ENCODE peak calls at places on chromosome 1, in nine cellular contexts. I is WERI-Rb-1, J is RWPE2, K is right lobe of liver, Z is transverse colon, N is stomach, A is left ventricle myocardium inferior, X is body of pancreas, M is cardiac muscle cell. T is an unnamed sample.

GRCh38 chr1:111052246-111052645 is 87.6 kb downstream of the DRAM2 start:
- DNase-seq in A (no peak), X (no peak), Z (no peak), I (no peak), M (peak), K (no peak), N (no peak), J (no peak), T (no peak)

GRCh38 chr1:223198628-223198965 is 55.5 kb upstream of the TLR5 start:
- DNase-seq in K (no peak), Z (no peak), M (no peak), I (no peak), A (no peak), J (no peak), N (no peak), X (no peak), T (no peak)

GRCh38 chr1:31675761-31676160 is 28.1 kb downstream of the COL16A1 start:
- DNase-seq in A (no peak), Z (no peak), M (no peak), N (no peak), K (no peak), X (no peak), I (no peak), J (no peak), T (no peak)

GRCh38 chr1:13941315-13941714 is 241.3 kb downstream of the PRDM2 start:
- DNase-seq in M (no peak), A (no peak), X (no peak), Z (no peak), N (no peak), I (no peak), J (no peak), K (no peak), T (no peak)

GRCh38 chr1:151060241-151061011 is at the start of gene MLLT11:
- DNase-seq in J (no peak), M (peak), N (no peak), I (peak), A (peak), X (no peak), K (peak), Z (peak), T (peak)

GRCh38 chr1:25748531-25749205 is 51.3 kb upstream of the SELENON start:
- DNase-seq in J (no peak), N (peak), X (no peak), A (no peak), I (no peak), M (no peak), Z (no peak), K (no peak), T (no peak)

GRCh38 chr1:7471836-7472235 is 299.3 kb upstream of the VAMP3 start:
- DNase-seq in K (no peak), M (no peak), J (no peak), A (no peak), N (no peak), X (no peak), Z (no peak), I (no peak), T (no peak)

GRCh38 chr1:26500488-26501175 is 28.4 kb downstream of the HMGN2 start:
- DNase-seq in Z (peak), N (peak), A (peak), I (peak), M (peak), X (peak), K (peak), J (peak), T (peak)

GRCh38 chr1:100440075-100440809 is 87.9 kb downstream of the CDC14A start:
- DNase-seq in Z (peak), N (peak), M (no peak), A (no peak), J (no peak), X (no peak), I (no peak), K (no peak), T (no peak)

GRCh38 chr1:19079983-19080472 is 123.6 kb upstream of the IFFO2 start:
- DNase-seq in J (no peak), M (no peak), Z (no peak), K (no peak), A (no peak), X (peak), N (peak), I (no peak), T (no peak)

GRCh38 chr1:219639843-219640606 is 27.1 kb upstream of the ZC3H11B start:
- DNase-seq in I (no peak), A (no peak), Z (no peak), M (no peak), J (no peak), X (no peak), K (no peak), N (no peak), T (no peak)

GRCh38 chr1:30888391-30888790 is 20.2 kb downstream of the SDC3 start:
- DNase-seq in A (peak), N (no peak), I (no peak), K (no peak), Z (peak), M (peak), X (peak), J (no peak), T (peak)

GRCh38 chr1:204171751-204172178 is 5.6 kb upstream of the REN start:
- DNase-seq in M (peak), A (no peak), I (no peak), J (no peak), N (no peak), Z (no peak), K (no peak), X (no peak), T (no peak)

GRCh38 chr1:203467550-203467921 is 8.1 kb upstream of the PRELP start:
- DNase-seq in A (peak), K (peak), X (peak), N (peak), I (no peak), Z (peak), M (peak), J (no peak), T (peak)

GRCh38 chr1:225712391-225712790 is 59.5 kb upstream of the ENAH start:
- DNase-seq in A (no peak), I (no peak), K (no peak), M (peak), N (no peak), Z (no peak), J (no peak), X (no peak), T (no peak)

GRCh38 chr1:179021873-179022272 is 3.8 kb upstream of the FAM20B start:
- DNase-seq in I (no peak), M (peak), X (no peak), K (no peak), Z (no peak), N (no peak), J (no peak), A (no peak), T (peak)

DNA sequence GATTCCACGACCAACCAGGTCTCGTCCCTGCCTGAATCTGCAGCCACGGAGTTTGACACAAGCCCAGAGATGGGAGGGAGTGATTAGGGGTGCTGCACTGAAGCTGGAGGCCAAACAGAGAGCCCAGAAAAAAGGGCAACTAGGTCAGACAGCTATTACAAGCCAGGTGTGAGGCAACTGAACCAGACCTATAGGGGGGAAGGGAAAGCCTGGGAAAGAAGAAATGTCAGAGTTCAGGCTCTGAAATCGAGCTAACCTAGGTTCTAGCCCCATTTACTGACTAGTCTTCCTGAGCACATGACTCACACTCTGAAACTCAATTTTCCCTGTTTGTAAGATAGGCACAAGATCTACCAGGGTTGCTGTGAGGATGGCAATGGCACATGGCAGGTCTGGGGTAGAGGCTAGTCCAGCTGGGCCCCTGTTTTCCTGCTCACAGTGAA is 1.7 kb downstream of the DHCR24 start:
- DNase-seq in X (no peak), M (no peak), J (no peak), Z (no peak), I (no peak), K (no peak), A (no peak), N (no peak), T (no peak)
- H3K4me3 ChIP-seq in X (no peak), M (no peak), J (peak), Z (no peak), I (no peak), K (peak), A (no peak), N (peak), T (no peak)

GRCh38 chr1:243790404-243790803 is 59.6 kb downstream of the AKT3 start:
- DNase-seq in N (no peak), Z (no peak), J (no peak), K (no peak), M (peak), A (no peak), X (no peak), I (no peak), T (no peak)
- TF ChIP-seq CTCF in N (no peak), Z (no peak), J (no peak), K (no peak), M (no peak), A (no peak), X (no peak), I (no peak), T (no peak)

GRCh38 chr1:63945943-63946342 is 172.1 kb downstream of the ROR1 start:
- DNase-seq in Z (no peak), A (no peak), M (no peak), N (no peak), X (no peak), I (no peak), J (no peak), K (no peak), T (no peak)

GRCh38 chr1:63946866-63947491 is 173.2 kb downstream of the ROR1 start:
- DNase-seq in X (peak), I (no peak), A (peak), M (no peak), K (no peak), Z (peak), N (peak), J (no peak), T (no peak)

GRCh38 chr1:63951076-63951946 is 177.5 kb downstream of the ROR1 start:
- DNase-seq in A (no peak), X (no peak), M (peak), K (no peak), N (no peak), Z (no peak), J (no peak), I (no peak), T (no peak)

GRCh38 chr1:63949965-63950364 is 176.1 kb downstream of the ROR1 start:
- DNase-seq in J (no peak), A (no peak), I (no peak), N (no peak), M (peak), Z (no peak), K (no peak), X (no peak), T (no peak)

DNA sequence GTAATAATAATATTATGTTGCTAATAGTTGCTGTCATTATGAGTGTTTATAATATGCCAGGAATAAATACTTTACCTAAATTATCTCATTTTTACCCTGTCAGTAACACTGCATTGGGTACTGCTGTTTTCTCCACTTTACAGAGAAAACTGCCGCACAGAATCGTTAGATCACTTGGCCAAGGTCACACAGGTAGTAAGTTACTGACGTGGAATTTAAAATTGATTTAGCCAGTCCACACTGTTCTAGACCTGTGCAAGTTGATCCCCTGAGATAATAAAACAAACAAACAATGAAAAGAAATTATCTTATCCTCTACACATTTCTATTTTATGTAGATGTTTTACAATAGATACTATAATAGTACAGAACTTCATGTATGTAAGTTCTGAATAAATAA is 174.1 kb downstream of the ROR1 start:
- DNase-seq in K (no peak), J (no peak), M (no peak), N (no peak), A (no peak), X (no peak), Z (no peak), I (no peak), T (no peak)
- H3K27ac ChIP-seq in K (no peak), J (no peak), M (no peak), N (no peak), A (no peak), X (peak), Z (no peak), I (no peak), T (no peak)

DNA sequence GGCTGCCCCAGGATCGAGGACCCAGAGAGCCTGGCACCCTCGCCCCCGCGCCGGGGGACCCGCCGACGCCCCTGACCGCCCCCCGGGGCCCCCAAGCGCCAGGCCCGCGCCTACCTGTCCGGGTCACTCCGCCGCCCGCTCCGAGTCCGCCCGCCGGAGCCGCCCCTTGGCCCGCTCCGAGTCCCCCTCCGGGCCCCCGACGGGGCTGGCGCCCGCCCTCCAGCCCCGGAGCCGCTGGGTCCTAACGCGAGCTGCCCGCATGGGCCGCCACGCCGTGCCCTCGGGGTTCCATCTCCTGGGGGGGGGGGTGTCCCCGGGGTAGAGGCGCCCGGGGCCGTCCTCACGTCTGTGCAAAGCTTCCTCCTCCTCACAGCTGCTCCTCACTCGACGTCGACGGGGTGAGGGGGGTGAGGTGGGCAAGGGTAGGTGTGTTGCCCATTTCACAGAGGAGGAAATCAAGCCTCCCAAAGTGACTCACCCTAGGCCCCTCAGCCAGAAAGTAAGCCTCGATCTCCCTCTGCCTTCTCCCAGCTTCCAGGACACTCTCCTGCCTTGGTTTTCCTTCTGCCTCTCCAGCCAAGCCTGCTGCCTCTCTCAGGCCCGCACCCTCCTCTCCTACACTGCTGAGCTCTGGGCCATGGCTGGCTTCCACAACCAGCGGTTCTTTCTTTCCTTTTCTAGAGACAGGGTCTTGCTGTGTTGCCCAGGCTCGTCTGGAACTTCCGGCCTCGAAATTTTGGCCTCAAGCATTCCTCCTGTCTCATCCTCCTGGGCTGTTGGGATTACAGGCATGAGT is at the start of gene MFAP2:
- DNase-seq in K (no peak), I (no peak), A (no peak), J (no peak), Z (no peak), X (peak), N (no peak), M (peak), T (no peak)
- H3K4me3 ChIP-seq in K (no peak), I (peak), A (peak), J (peak), Z (peak), X (peak), N (peak), M (peak), T (no peak)

GRCh38 chr1:167220537-167221125 is at the start of gene POU2F1:
- DNase-seq in X (peak), I (peak), J (peak), A (peak), N (peak), M (peak), K (peak), Z (peak), T (peak)
- TF ChIP-seq CTCF in X (peak), I (peak), J (peak), A (peak), N (peak), M (peak), K (peak), Z (peak), T (peak)

DNA sequence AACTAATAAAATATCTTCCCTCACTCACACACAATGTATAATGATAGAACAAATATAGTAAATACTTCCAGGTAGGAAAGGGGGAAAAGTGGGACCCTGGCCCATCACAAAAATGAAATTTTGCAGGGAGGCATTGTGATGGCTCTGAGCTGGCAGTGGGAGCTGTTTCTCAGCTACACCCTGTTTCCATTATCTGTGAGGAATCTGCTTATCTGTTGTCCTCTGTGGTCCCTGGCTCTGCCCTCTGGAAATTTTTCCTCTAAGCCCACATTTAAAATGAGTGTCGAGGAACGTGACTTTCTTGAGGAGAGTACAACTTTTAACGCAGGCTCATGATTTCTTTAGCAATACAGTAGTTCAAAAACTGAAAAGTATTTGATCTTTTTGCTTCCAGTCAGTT is 5.2 kb upstream of the EEIG2 start:
- DNase-seq in Z (no peak), X (no peak), M (no peak), N (no peak), K (no peak), A (no peak), I (no peak), J (no peak), T (no peak)
- H3K27ac ChIP-seq in Z (no peak), X (no peak), M (no peak), N (no peak), K (no peak), A (no peak), I (no peak), J (no peak), T (no peak)

GRCh38 chr1:11640944-11641343 is 13.3 kb downstream of the FBXO2 start:
- DNase-seq in I (no peak), A (no peak), M (no peak), J (no peak), Z (no peak), K (no peak), N (no peak), X (no peak), T (no peak)
- H3K4me3 ChIP-seq in I (no peak), A (no peak), M (no peak), J (no peak), Z (no peak), K (no peak), N (no peak), X (no peak), T (no peak)

DNA sequence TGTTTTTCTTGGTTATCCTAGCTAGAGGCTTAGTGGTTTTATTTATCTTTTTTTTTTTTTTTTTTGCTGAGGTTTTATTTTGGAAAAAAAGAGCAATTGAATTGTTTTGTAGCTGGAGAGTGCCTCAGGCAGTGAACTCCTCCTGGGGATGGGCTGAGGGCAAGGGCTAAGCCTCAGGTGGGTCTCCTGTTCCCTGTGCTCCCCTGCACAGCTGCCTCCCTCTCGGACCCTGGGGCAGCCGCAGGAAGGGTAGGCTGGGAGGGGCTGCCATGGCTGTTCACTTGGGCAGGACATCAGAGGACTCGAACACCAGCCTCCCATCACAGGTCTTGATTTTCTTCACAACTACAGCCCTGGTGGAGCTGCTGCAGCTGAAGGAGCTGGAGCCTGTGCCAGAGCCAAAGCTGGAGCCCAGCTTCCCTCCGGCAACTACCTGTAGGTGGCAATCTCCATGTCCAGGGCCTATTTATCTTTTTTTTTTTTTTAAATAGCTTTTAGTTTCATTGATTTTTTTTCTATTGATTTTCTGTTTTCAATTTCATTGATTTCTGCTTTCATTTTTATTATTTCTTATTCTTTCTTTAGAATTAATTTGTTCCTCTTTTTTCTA is 28.9 kb downstream of the LEPR start:
- DNase-seq in K (peak), X (peak), N (no peak), A (no peak), J (no peak), I (no peak), Z (no peak), M (no peak), T (no peak)
- TF ChIP-seq CTCF in K (peak), X (peak), N (no peak), A (no peak), J (peak), I (no peak), Z (no peak), M (no peak), T (no peak)

DNA sequence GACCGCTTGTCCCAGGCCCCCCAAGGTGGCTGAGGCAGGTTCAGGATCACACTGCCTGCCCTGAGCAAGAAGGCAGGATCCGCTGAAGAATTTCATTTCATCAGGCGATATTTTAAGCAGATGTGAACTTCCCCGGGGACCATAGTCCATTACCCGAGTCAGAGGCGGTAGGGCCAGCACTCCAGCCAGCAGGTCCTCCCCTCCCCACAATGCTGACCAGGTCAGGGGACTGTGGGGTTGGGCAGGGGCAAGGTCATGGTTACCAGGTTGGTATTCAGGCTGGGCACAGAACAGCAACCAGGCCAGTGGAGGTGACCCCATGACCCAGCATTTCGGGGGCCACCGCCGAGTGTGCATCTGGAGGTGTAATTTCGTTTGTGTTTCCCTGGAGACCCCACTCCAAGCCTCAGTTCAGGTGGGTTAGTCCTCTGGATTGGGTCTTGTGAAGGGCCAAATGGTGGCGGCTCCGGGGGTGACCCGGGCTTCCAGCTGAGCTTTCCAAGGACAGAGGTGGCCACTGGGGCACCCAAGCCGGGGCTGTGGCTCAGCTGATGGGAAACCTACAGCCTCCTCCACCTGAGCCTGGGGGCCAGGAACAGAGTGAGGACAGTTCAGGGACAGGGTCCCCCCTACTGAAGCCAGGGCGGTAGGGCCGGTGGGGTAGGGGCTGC is 2.6 kb downstream of the PRDM16 start:
- DNase-seq in Z (no peak), I (no peak), A (peak), X (peak), K (no peak), N (no peak), M (no peak), J (no peak), T (no peak)
- H3K27ac ChIP-seq in Z (no peak), I (no peak), A (peak), X (peak), K (no peak), N (peak), M (peak), J (no peak), T (no peak)

GRCh38 chr1:101976161-101976560 is 20.6 kb downstream of the OLFM3 start:
- DNase-seq in J (no peak), I (no peak), X (no peak), A (no peak), K (no peak), Z (no peak), N (no peak), M (no peak), T (no peak)
- H3K4me3 ChIP-seq in J (no peak), I (no peak), X (no peak), A (no peak), K (no peak), Z (no peak), N (no peak), M (no peak), T (no peak)